ENCODE peak calls at places on chromosomes 11 and 22, in seven cellular contexts. F is cardiac muscle cell, P is Peyer's patch, J is fibroblast of mammary gland, C is HepG2, E is astrocyte, R is left ventricle myocardium inferior. W is an unnamed sample.

GRCh38 chr11:122706689-122707088 is 51.2 kb downstream of the UBASH3B start:
- DNase-seq in F (no peak), P (no peak), J (peak), C (peak), E (peak), R (no peak), W (no peak)

GRCh38 chr11:47056261-47056915 is 119.8 kb downstream of the CSTPP1 start:
- DNase-seq in F (no peak), P (no peak), J (peak), C (no peak), E (peak), R (no peak), W (no peak)

GRCh38 chr22:50731811-50732624 is 6.0 kb upstream of the ACR start:
- DNase-seq in F (peak), P (peak), J (peak), C (peak), E (no peak), R (peak), W (no peak)

GRCh38 chr11:28072321-28072720 is 35.6 kb downstream of the KIF18A start:
- DNase-seq in F (no peak), P (no peak), J (peak), C (no peak), E (peak), R (no peak), W (no peak)

GRCh38 chr11:134157451-134157850 is 66.3 kb downstream of the NCAPD3 start:
- DNase-seq in F (no peak), P (no peak), J (no peak), C (no peak), E (no peak), R (no peak), W (no peak)

GRCh38 chr11:112584674-112585073 is 324.0 kb upstream of the PLET1 start:
- DNase-seq in F (peak), P (no peak), J (no peak), C (no peak), E (no peak), R (no peak), W (no peak)

GRCh38 chr11:105298630-105299029 is 159.1 kb upstream of the CARD18 start:
- DNase-seq in F (no peak), P (no peak), J (peak), C (no peak), E (peak), R (no peak), W (no peak)

GRCh38 chr11:126263489-126263888 is 5.2 kb downstream of the SRPRA start:
- DNase-seq in F (no peak), P (no peak), J (no peak), C (no peak), E (no peak), R (no peak), W (no peak)

GRCh38 chr22:36858966-36859365 is 1.8 kb upstream of the NCF4 start:
- DNase-seq in F (no peak), P (no peak), J (no peak), C (no peak), E (no peak), R (no peak), W (no peak)

GRCh38 chr22:36860821-36861659 is at the start of gene NCF4:
- DNase-seq in F (no peak), P (peak), J (no peak), C (no peak), E (no peak), R (peak), W (no peak)

GRCh38 chr22:36858156-36858555 is 2.6 kb upstream of the NCF4 start:
- DNase-seq in F (no peak), P (no peak), J (no peak), C (no peak), E (no peak), R (no peak), W (no peak)

GRCh38 chr22:36860438-36860820 is 377 bp upstream of the NCF4 start:
- DNase-seq in F (no peak), P (no peak), J (no peak), C (no peak), E (no peak), R (no peak), W (no peak)

DNA sequence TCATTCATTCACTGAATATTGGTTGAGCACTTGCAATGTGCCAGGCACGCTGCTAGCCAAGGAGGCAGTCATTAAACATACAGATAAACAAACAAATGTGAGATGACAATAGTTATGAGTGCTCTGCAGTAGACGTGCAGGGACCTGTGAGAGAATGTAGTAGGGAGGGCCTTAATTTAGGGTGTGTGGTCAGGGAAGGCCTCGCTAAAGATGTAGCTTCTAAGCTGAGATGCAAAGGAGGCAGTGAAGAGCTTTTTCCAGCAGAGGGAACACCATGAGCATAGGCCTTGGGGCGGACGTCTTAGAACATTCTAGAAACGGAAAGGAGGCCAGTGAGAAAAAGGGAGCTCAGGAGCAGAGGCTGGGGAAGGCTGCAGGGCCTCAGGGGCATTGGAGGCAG is 789 bp upstream of the NCF4 start:
- DNase-seq in F (no peak), P (no peak), J (no peak), C (no peak), E (no peak), R (no peak), W (no peak)
- TF ChIP-seq CTCF in F (peak), P (no peak), J (no peak), C (no peak), E (no peak), R (no peak), W (no peak)

GRCh38 chr11:120001161-120002135 is 136.5 kb downstream of the TRIM29 start:
- DNase-seq in F (no peak), P (no peak), J (no peak), C (no peak), E (no peak), R (no peak), W (no peak)

GRCh38 chr11:119996556-119996955 is 141.4 kb downstream of the TRIM29 start:
- DNase-seq in F (no peak), P (no peak), J (no peak), C (no peak), E (no peak), R (no peak), W (no peak)

GRCh38 chr11:119995730-119996491 is 142.0 kb downstream of the TRIM29 start:
- DNase-seq in F (no peak), P (no peak), J (no peak), C (no peak), E (no peak), R (no peak), W (no peak)

GRCh38 chr11:119993732-119994131 is 144.2 kb downstream of the TRIM29 start:
- DNase-seq in F (peak), P (peak), J (no peak), C (no peak), E (no peak), R (no peak), W (no peak)

DNA sequence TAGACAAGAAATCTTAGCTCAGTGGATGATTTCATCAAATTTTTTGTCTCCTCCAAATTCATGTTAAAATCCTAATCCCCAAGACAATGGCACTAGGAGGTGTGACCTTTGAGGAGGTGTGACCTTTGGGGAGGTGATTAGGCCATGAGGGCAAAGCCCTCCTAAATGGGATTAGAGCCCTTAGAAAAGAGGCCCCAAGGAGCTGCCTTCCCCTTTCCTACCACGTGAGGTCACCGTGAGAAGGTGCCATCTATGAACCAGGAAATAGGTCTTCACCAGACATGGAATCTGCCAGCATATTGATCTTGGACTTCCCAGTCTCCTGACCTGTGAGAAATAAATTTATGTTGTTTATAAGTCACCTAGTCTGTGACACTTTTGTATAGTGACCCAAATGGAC is 138.7 kb downstream of the TRIM29 start:
- DNase-seq in F (no peak), P (no peak), J (no peak), C (no peak), E (no peak), R (no peak), W (no peak)
- TF ChIP-seq CTCF in F (peak), P (no peak), J (peak), C (peak), E (no peak), R (no peak), W (no peak)

DNA sequence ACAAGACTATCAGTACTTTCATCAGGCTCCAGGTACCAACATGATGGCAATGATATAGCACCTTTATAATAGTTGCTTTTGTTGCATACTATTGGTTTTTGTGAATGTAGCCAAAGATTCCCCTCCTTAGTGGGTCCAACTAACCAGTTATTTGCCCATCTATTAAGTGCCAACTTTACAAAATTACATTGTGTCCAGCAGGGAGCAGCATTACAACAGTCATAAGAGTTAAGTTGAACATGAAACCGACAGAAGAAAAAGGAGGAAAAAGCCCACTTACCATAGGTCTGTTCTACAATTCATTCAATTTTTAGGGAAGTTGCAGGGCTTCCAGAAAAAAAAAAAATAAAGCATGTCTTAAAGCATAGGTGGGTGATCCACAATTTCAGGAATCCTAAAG is 21.6 kb downstream of the IMMP1L start:
- DNase-seq in F (peak), P (no peak), J (peak), C (peak), E (peak), R (no peak), W (no peak)
- TF ChIP-seq CTCF in F (peak), P (no peak), J (peak), C (peak), E (peak), R (peak), W (peak)

GRCh38 chr22:39234867-39235687 is 9.7 kb downstream of the PDGFB start:
- DNase-seq in F (no peak), P (peak), J (no peak), C (no peak), E (no peak), R (peak), W (no peak)

GRCh38 chr22:39232246-39232645 is 12.5 kb downstream of the PDGFB start:
- DNase-seq in F (no peak), P (no peak), J (no peak), C (no peak), E (no peak), R (no peak), W (no peak)

GRCh38 chr22:39233736-39234120 is 11.1 kb downstream of the PDGFB start:
- DNase-seq in F (peak), P (no peak), J (no peak), C (no peak), E (no peak), R (peak), W (no peak)

GRCh38 chr22:39232806-39233735 is 11.7 kb downstream of the PDGFB start:
- DNase-seq in F (no peak), P (no peak), J (no peak), C (no peak), E (no peak), R (no peak), W (no peak)

DNA sequence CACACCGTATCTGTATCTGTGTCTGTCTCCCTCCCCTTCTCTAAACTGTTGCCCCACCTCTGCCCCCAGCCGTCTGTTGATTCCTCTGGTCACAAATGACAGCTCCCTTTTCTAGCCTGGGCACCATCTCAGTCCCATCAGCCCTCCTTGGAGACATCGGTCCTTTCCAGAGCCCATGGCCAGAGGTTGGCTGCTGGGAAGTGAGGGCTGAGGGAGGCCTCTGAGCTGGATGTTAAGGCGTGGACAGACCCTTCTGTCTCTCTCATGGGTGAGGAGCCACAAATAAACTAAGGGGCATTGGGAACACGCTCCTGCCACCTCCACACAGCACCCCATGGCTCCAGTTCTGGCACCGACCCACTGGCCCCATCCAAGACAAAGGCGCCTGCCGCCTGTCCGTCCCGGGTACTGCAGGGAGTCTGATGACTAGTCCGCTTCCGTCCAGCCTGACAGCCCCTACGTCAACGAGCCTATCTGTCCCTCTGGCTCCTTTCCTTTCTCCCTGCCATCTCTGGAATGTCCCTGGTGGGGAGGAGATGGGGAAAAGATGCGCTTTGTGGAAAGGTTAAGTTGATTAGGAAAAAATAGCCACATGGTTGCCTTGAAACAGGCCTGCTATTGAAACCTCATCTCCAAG is 10.5 kb downstream of the PDGFB start:
- DNase-seq in F (no peak), P (no peak), J (no peak), C (no peak), E (peak), R (peak), W (no peak)
- TF ChIP-seq CTCF in F (no peak), P (no peak), J (no peak), C (no peak), E (no peak), R (peak), W (no peak)

GRCh38 chr11:2459016-2459725 is 14.4 kb downstream of the KCNQ1 start:
- DNase-seq in F (no peak), P (no peak), J (no peak), C (no peak), E (no peak), R (no peak), W (no peak)

GRCh38 chr11:2460540-2461252 is 15.9 kb downstream of the KCNQ1 start:
- DNase-seq in F (no peak), P (peak), J (no peak), C (no peak), E (no peak), R (no peak), W (no peak)

GRCh38 chr11:2461253-2462091 is 16.7 kb downstream of the KCNQ1 start:
- DNase-seq in F (peak), P (no peak), J (no peak), C (no peak), E (no peak), R (peak), W (no peak)

GRCh38 chr11:2458321-2458720 is 13.5 kb downstream of the KCNQ1 start:
- DNase-seq in F (no peak), P (no peak), J (no peak), C (no peak), E (no peak), R (no peak), W (no peak)

GRCh38 chr11:2459796-2460531 is 15.2 kb downstream of the KCNQ1 start:
- DNase-seq in F (no peak), P (peak), J (no peak), C (no peak), E (no peak), R (no peak), W (no peak)
- TF ChIP-seq CTCF in F (no peak), P (no peak), J (no peak), C (no peak), E (no peak), R (no peak), W (peak)

DNA sequence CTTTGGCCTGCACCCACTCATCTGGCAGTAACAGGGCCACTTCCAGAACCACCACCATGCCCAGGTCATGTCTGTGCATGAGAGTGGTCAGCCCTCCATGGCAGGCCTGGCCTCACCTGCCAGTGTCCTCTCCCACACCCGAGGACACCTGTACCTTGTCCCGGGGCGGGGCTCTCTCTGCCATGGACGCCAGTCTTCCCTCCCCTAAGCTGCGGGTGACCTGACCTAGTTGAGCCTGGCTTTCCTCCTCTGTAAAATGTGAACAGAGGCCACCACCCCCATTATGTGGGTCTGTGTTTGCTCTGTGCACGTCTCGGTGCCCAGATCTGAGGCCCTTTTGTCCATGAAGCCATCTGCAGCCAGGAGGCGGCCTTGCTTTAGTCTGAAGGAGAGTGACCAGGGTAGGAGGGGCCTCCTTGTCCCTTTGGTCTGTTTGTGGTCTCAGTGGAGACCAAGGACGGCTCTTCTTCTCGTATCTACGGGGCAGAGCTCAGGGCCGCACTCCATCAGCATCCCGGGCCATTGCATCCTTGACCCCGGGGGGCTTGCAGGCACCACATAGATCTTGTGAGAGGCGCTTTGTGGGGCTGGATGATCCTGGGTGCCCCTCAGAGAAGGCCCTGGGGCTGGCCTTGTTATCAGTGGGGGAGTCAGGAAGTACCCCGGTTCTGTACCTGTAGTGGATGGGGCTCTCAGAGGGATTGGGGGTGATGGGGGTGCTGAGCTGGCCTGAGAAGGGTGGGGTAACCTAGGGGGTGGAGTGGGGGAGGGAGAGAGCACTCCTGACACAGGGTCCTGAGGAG is 121.6 kb downstream of the KCNQ1 start:
- DNase-seq in F (peak), P (peak), J (no peak), C (no peak), E (no peak), R (peak), W (no peak)
- TF ChIP-seq CTCF in F (no peak), P (no peak), J (no peak), C (peak), E (no peak), R (peak), W (no peak)

GRCh38 chr22:30865656-30866055 is 102.9 kb downstream of the MORC2 start:
- DNase-seq in F (no peak), P (peak), J (no peak), C (no peak), E (no peak), R (no peak), W (no peak)

GRCh38 chr22:30864441-30865420 is 103.8 kb downstream of the MORC2 start:
- DNase-seq in F (no peak), P (peak), J (no peak), C (no peak), E (no peak), R (no peak), W (no peak)

GRCh38 chr22:30861131-30861530 is 107.4 kb downstream of the MORC2 start:
- DNase-seq in F (no peak), P (peak), J (no peak), C (no peak), E (no peak), R (no peak), W (no peak)

GRCh38 chr22:30861688-30862552 is 106.7 kb downstream of the MORC2 start:
- DNase-seq in F (no peak), P (peak), J (no peak), C (no peak), E (no peak), R (no peak), W (no peak)

GRCh38 chr22:30863161-30863833 is 105.3 kb downstream of the MORC2 start:
- DNase-seq in F (peak), P (peak), J (peak), C (peak), E (peak), R (no peak), W (no peak)
- TF ChIP-seq CTCF in F (peak), P (no peak), J (no peak), C (peak), E (no peak), R (no peak), W (no peak)

GRCh38 chr11:104254347-104254746 is 90.4 kb upstream of the PDGFD start:
- DNase-seq in F (peak), P (peak), J (peak), C (peak), E (peak), R (no peak), W (peak)
- TF ChIP-seq CTCF in F (peak), P (no peak), J (peak), C (peak), E (peak), R (peak), W (peak)